ENCODE peak calls at places on chromosomes 7 and 10, in five cellular contexts. H is GM23248; G is CD8-positive, alpha-beta T cell; M is lung; R is left ventricle myocardium inferior. V is an unnamed sample. For H3K4me1, the result is how much of the 10 kb centered on the place peaks cover.

GRCh38 chr7:116771640-116772039 is 90.7 kb upstream of the CAPZA2 start:
- DNase-seq in H (no peak), G (no peak), M (no peak), R (no peak), V (no peak)

GRCh38 chr7:13987395-13987794 is 2.1 kb downstream of the ETV1 start:
- DNase-seq in H (peak), G (no peak), M (no peak), R (no peak), V (no peak)

GRCh38 chr10:102452672-102453340 is 1.5 kb upstream of the C10orf95 start:
- DNase-seq in H (peak), G (no peak), M (no peak), R (no peak), V (no peak)

GRCh38 chr10:88409824-88410223 is 173.3 kb downstream of the RNLS start:
- DNase-seq in H (no peak), G (no peak), M (no peak), R (no peak), V (no peak)

GRCh38 chr7:137801003-137801402 is 45.8 kb downstream of the DGKI start:
- DNase-seq in H (peak), G (no peak), M (no peak), R (no peak), V (no peak)

GRCh38 chr10:69869291-69869841 is 67.7 kb downstream of the COL13A1 start:
- DNase-seq in H (peak), G (no peak), M (no peak), R (no peak), V (no peak)

GRCh38 chr7:120981888-120982615 is 6.5 kb upstream of the CPED1 start:
- DNase-seq in H (peak), G (no peak), M (no peak), R (no peak), V (no peak)

GRCh38 chr10:4243651-4244050 is 458.6 kb upstream of the KLF6 start:
- DNase-seq in H (peak), G (no peak), M (no peak), R (no peak), V (no peak)

GRCh38 chr7:151711906-151712771 is 164.8 kb downstream of the PRKAG2 start:
- DNase-seq in H (no peak), G (no peak), M (no peak), R (peak), V (no peak)

GRCh38 chr7:44281811-44282600 is 43.4 kb downstream of the CAMK2B start:
- DNase-seq in H (no peak), G (no peak), M (no peak), R (peak), V (peak)

GRCh38 chr10:77428776-77429395 is 208.7 kb downstream of the KCNMA1 start:
- DNase-seq in H (peak), G (no peak), M (peak), R (no peak), V (no peak)

DNA sequence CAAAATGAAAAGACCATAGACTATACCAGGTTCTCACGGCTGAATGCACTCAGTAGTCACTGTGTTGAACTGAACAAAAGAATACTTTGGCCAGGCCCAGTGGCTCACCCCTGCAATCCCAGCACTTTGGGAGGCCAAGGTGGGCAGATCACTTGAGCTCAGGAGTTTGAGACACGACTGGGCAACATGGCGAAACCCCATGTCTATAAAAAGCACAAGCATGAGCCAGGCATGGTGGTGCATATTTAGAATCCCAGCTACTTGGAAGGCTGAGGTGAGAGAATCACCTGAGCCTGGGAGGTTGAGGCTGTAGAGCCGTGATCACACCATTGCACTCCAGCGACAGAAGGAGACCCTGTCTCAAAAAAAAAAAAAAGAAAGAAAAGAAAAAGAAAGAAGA is 12.5 kb downstream of the SFXN4 start:
- DNase-seq in H (no peak), G (no peak), M (no peak), R (no peak), V (no peak)
- H3K4me1 ChIP-seq in H (under half), G (under half), M (under half), R (under half), V (under half)

GRCh38 chr7:106074257-106074656 is 37.9 kb downstream of the SYPL1 start:
- DNase-seq in H (no peak), G (no peak), M (no peak), R (no peak), V (no peak)
- H3K4me3 ChIP-seq in H (no peak), G (no peak), M (no peak), R (no peak), V (no peak)

DNA sequence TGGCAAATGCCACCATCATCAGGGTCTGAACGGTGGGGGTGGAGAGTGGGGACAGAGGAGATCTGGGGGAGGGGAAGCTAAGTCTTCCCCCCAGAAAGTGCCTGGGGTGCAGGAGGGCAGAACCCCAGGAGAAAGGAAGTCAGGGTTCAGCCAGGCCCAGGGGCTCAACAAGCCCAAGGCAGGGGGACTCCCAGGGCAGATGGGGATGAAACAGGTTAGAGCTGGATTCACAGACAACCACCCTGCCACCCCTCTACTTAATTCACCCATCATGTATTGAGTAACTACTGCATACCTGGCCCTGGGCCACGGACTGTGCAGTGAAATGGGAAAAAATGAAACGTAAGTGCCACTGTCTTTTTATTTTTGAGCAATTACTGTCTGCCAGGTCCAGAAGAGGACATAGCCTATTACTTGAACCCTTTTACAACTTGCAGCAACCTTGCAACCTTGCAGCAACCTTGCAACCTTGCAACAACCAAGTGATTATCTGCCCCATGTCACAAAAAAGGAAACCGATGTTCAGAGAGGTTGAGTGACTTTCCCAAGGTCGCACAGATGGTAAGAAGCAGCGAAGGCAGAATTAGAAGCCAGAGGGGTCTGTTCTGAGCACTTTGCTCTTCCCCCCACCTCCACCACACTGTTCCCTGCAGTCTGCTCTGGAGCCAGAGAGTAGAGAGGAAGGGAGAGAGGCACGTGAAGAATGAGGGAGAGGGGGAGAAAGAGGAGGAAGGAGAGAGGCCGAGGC is 4.8 kb downstream of the ELN start:
- DNase-seq in H (peak), G (no peak), M (no peak), R (no peak), V (no peak)
- H3K4me1 ChIP-seq in H (under half), G (under half), M (under half), R (half or more), V (under half)

GRCh38 chr10:96987842-96988175 is 155.7 kb downstream of the LCOR start:
- DNase-seq in H (peak), G (no peak), M (no peak), R (no peak), V (no peak)

GRCh38 chr10:96986200-96986856 is 154.2 kb downstream of the LCOR start:
- DNase-seq in H (no peak), G (no peak), M (no peak), R (no peak), V (no peak)

GRCh38 chr10:96982149-96982930 is 150.2 kb downstream of the LCOR start:
- DNase-seq in H (no peak), G (no peak), M (no peak), R (no peak), V (no peak)

GRCh38 chr10:96987141-96987841 is 155.2 kb downstream of the LCOR start:
- DNase-seq in H (no peak), G (no peak), M (no peak), R (no peak), V (no peak)

GRCh38 chr10:96984512-96985225 is 152.6 kb downstream of the LCOR start:
- DNase-seq in H (no peak), G (no peak), M (no peak), R (no peak), V (no peak)
- H3K4me3 ChIP-seq in H (no peak), G (no peak), M (no peak), R (no peak), V (no peak)

GRCh38 chr7:47670738-47671137 is 88.8 kb upstream of the TNS3 start:
- DNase-seq in H (no peak), G (no peak), M (no peak), R (no peak), V (no peak)
- H3K4me1 ChIP-seq in H (under half), G (under half), M (under half), R (under half), V (under half)

GRCh38 chr10:31926765-31927596 is 1.6 kb downstream of the ARHGAP12 start:
- DNase-seq in H (peak), G (no peak), M (no peak), R (no peak), V (peak)

GRCh38 chr10:31929260-31929985 is 792 bp upstream of the ARHGAP12 start:
- DNase-seq in H (peak), G (peak), M (peak), R (peak), V (peak)

GRCh38 chr10:31926154-31926553 is 2.5 kb downstream of the ARHGAP12 start:
- DNase-seq in H (peak), G (no peak), M (no peak), R (no peak), V (no peak)

GRCh38 chr10:31928531-31929259 is at the start of gene ARHGAP12:
- DNase-seq in H (peak), G (peak), M (peak), R (peak), V (peak)

DNA sequence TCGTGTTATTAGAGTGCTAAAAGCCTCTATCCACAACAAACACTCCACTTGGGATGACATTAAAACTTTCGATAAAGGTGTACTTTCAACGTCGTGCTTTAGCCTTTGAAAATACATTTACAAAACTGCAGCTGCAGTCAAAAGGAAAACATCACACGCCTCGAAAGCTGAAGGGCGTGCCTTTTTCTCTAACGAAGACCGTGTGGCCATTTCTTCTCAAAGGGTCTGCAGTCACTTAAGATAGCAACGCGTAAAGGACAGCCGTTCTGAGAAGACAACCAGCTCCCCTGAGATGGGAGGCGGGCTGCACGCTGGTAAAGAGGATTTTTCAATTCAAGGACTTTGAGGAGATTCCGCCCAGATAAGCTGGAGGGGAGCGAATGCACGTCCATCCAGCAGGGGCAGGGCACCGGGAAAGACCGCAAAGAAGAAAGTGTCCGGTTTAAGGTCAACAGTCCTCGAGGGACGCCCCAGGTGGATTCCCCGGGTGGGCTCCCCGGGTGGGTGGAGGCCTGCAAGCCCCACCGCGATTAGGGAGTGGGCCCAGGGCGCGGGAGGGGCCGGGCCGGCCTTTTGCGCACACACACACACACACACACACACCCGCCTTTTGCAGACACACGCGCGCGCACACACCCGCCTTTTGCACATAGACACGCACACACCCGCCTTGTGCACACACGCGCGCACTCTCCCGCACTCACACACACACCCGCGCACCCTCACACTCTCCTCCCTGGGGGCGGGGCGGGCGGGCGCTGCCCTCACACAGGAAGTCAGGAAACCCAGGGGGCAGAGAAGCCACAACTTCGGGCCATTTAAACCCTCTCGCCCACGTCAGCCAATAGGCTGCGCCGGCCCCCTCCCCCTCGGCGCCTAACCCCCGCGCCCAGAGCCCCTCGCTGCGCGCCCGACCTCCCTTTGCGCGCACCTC is 767 bp downstream of the ARHGAP12 start:
- DNase-seq in H (peak), G (peak), M (peak), R (peak), V (peak)
- H3K4me3 ChIP-seq in H (peak), G (peak), M (peak), R (peak), V (peak)

V was measured in HAP-1.